ENCODE peak calls at places on chromosomes 7 and 10, in six cellular contexts. A is skeletal muscle cell, Z is EH, T is NCI-H1436, D is AG04449, L is GM12865. Y is an unnamed sample.

GRCh38 chr10:6037422-6037821 is 24.7 kb downstream of the IL2RA start:
- DNase-seq in L (no peak), A (no peak), D (no peak), Z (no peak), T (no peak), Y (no peak)

GRCh38 chr10:99667108-99667751 is 7.9 kb downstream of the ENTPD7 start:
- DNase-seq in D (no peak), A (peak), T (no peak), Z (peak), L (no peak), Y (no peak)

GRCh38 chr7:47571355-47572100 is 10.4 kb downstream of the TNS3 start:
- DNase-seq in T (no peak), D (no peak), L (no peak), Z (peak), A (peak), Y (peak)

GRCh38 chr10:130479906-130480305 is 343.7 kb downstream of the GLRX3 start:
- DNase-seq in L (no peak), T (no peak), A (no peak), Z (no peak), D (no peak), Y (no peak)

GRCh38 chr10:76036410-76036940 is 605.1 kb downstream of the LRMDA start:
- DNase-seq in A (peak), T (peak), Z (peak), D (no peak), L (peak), Y (peak)

GRCh38 chr10:11448545-11449244 is 162.8 kb downstream of the USP6NL start:
- DNase-seq in D (no peak), T (no peak), L (peak), A (no peak), Z (no peak), Y (no peak)

GRCh38 chr10:32882076-32882475 is 76.0 kb downstream of the ITGB1 start:
- DNase-seq in A (no peak), L (no peak), D (no peak), T (no peak), Z (no peak), Y (no peak)

GRCh38 chr7:81051811-81052413 is 133.1 kb upstream of the SEMA3C start:
- DNase-seq in L (no peak), Z (no peak), A (no peak), T (no peak), D (no peak), Y (no peak)

GRCh38 chr7:100867796-100868485 is 754 bp downstream of the TRIP6 start:
- DNase-seq in T (no peak), A (no peak), D (no peak), L (peak), Z (no peak), Y (no peak)